ENCODE peak calls at places on chromosomes 13 and 19, in ten cellular contexts. Q, O, X, I, R, N, A, V, T and S are unnamed samples.

GRCh38 chr19:13060964-13061927 is 41.4 kb downstream of the LYL1 start:
- DNase-seq in Q (peak; percentile 90), O (peak; percentile 53), X (peak; percentile 92), I (peak; percentile 94), R (peak; percentile 81), N (peak; percentile 68), A (peak; percentile 77), V (no peak), T (peak; percentile 94), S (peak; percentile 76)

GRCh38 chr13:25489238-25489637 is 117.5 kb downstream of the ATP8A2 start:
- DNase-seq in Q (no peak), O (no peak), X (no peak), I (no peak), R (no peak), N (no peak), A (peak; percentile 10), V (no peak), T (peak; percentile 76), S (no peak)

GRCh38 chr19:34664168-34664567 is 12.8 kb downstream of the SCGB2B2 start:
- DNase-seq in Q (no peak), O (no peak), X (no peak), I (no peak), R (no peak), N (no peak), A (no peak), V (no peak), T (no peak), S (no peak)

GRCh38 chr19:50861496-50862286 is 7.0 kb downstream of the KLK3 start:
- DNase-seq in Q (no peak), O (no peak), X (no peak), I (no peak), R (no peak), N (no peak), A (no peak), V (no peak), T (no peak), S (no peak)

GRCh38 chr13:48492123-48493075 is 40.5 kb downstream of the RCBTB2 start:
- DNase-seq in Q (peak; percentile 75), O (peak; percentile 7), X (peak; percentile 92), I (peak; percentile 65), R (no peak), N (no peak), A (no peak), V (no peak), T (peak; percentile 85), S (peak; percentile 91)

GRCh38 chr13:82833928-82834327 is 1048.3 kb downstream of the SLITRK1 start:
- DNase-seq in Q (no peak), O (no peak), X (no peak), I (no peak), R (no peak), N (no peak), A (no peak), V (no peak), T (no peak), S (peak; percentile 39)

GRCh38 chr19:32407004-32407992 is 1.7 kb downstream of the DPY19L3 start:
- DNase-seq in Q (peak; percentile 80), O (no peak), X (no peak), I (no peak), R (no peak), N (no peak), A (no peak), V (no peak), T (peak; percentile 83), S (peak; percentile 23)

GRCh38 chr19:10219678-10220077 is 11.5 kb downstream of the S1PR2 start:
- DNase-seq in Q (no peak), O (no peak), X (no peak), I (no peak), R (no peak), N (no peak), A (no peak), V (no peak), T (no peak), S (peak; percentile 55)

GRCh38 chr13:46478641-46479040 is 74.3 kb upstream of the LRCH1 start:
- DNase-seq in Q (no peak), O (no peak), X (no peak), I (no peak), R (no peak), N (no peak), A (no peak), V (no peak), T (no peak), S (peak; percentile 34)

GRCh38 chr19:21751379-21751778 is 16.0 kb downstream of the ZNF100 start:
- DNase-seq in Q (no peak), O (no peak), X (no peak), I (no peak), R (no peak), N (no peak), A (peak; percentile 27), V (no peak), T (no peak), S (peak; percentile 76)

GRCh38 chr13:41942462-41943094 is 18.3 kb downstream of the VWA8 start:
- DNase-seq in Q (no peak), O (no peak), X (no peak), I (no peak), R (peak; percentile 31), N (no peak), A (peak; percentile 48), V (no peak), T (no peak), S (peak; percentile 52)

GRCh38 chr19:15283141-15283885 is 49.0 kb downstream of the BRD4 start:
- DNase-seq in Q (no peak), O (no peak), X (no peak), I (no peak), R (no peak), N (no peak), A (no peak), V (peak; percentile 63), T (no peak), S (peak; percentile 52)

GRCh38 chr19:18951721-18952281 is 10.8 kb upstream of the HOMER3 start:
- DNase-seq in Q (no peak), O (no peak), X (no peak), I (no peak), R (no peak), N (no peak), A (no peak), V (no peak), T (no peak), S (peak; percentile 96)

GRCh38 chr13:41561179-41561578 is 103.8 kb downstream of the RGCC start:
- DNase-seq in Q (no peak), O (no peak), X (no peak), I (no peak), R (no peak), N (no peak), A (no peak), V (no peak), T (no peak), S (no peak)

GRCh38 chr13:111479412-111479811 is 159.0 kb downstream of the TEX29 start:
- DNase-seq in Q (peak; percentile 22), O (no peak), X (no peak), I (no peak), R (no peak), N (no peak), A (no peak), V (no peak), T (no peak), S (no peak)

GRCh38 chr13:92317066-92317465 is 909.5 kb upstream of the GPC6 start:
- DNase-seq in Q (no peak), O (no peak), X (no peak), I (no peak), R (no peak), N (no peak), A (no peak), V (no peak), T (no peak), S (peak; percentile 1)

GRCh38 chr13:50353651-50354415 is 338.6 kb downstream of the KCNRG start:
- DNase-seq in Q (no peak), O (no peak), X (no peak), I (no peak), R (no peak), N (no peak), A (peak; percentile 12), V (no peak), T (no peak), S (peak; percentile 49)

GRCh38 chr13:79435549-79435948 is 29.5 kb upstream of the RBM26 start:
- DNase-seq in Q (no peak), O (no peak), X (no peak), I (no peak), R (no peak), N (no peak), A (no peak), V (no peak), T (no peak), S (peak; percentile 84)

GRCh38 chr19:35059799-35060091 is 18.2 kb downstream of the HPN start:
- DNase-seq in Q (no peak), O (no peak), X (no peak), I (no peak), R (no peak), N (no peak), A (no peak), V (no peak), T (no peak), S (no peak)

GRCh38 chr19:37718357-37718756 is 1.2 kb downstream of the ZNF607 start:
- DNase-seq in Q (no peak), O (no peak), X (no peak), I (peak; percentile 5), R (no peak), N (no peak), A (no peak), V (no peak), T (peak; percentile 2), S (peak; percentile 1)

GRCh38 chr13:85985791-85986190 is 186.6 kb upstream of the SLITRK6 start:
- DNase-seq in Q (no peak), O (no peak), X (no peak), I (no peak), R (no peak), N (no peak), A (no peak), V (no peak), T (peak; percentile 2), S (no peak)

GRCh38 chr19:3556978-3557460 is 367 bp downstream of the MFSD12 start:
- DNase-seq in Q (peak; percentile 79), O (no peak), X (no peak), I (peak; percentile 60), R (no peak), N (no peak), A (peak; percentile 44), V (no peak), T (no peak), S (peak; percentile 61)

GRCh38 chr13:110538632-110539031 is 22.9 kb downstream of the RAB20 start:
- DNase-seq in Q (no peak), O (no peak), X (peak; percentile 79), I (no peak), R (no peak), N (no peak), A (no peak), V (no peak), T (no peak), S (no peak)

GRCh38 chr13:42702726-42703125 is 78.7 kb upstream of the FAM216B start:
- DNase-seq in Q (no peak), O (no peak), X (no peak), I (no peak), R (no peak), N (no peak), A (no peak), V (no peak), T (peak; percentile 8), S (no peak)

GRCh38 chr13:50224534-50224933 is 209.3 kb downstream of the KCNRG start:
- DNase-seq in Q (no peak), O (no peak), X (no peak), I (no peak), R (no peak), N (no peak), A (no peak), V (no peak), T (no peak), S (peak; percentile 29)

GRCh38 chr13:28597641-28598040 is 61.3 kb upstream of the POMP start:
- DNase-seq in Q (no peak), O (no peak), X (no peak), I (no peak), R (no peak), N (no peak), A (no peak), V (no peak), T (no peak), S (no peak)

GRCh38 chr19:17242431-17243208 is 3.1 kb downstream of the NR2F6 start:
- DNase-seq in Q (no peak), O (no peak), X (no peak), I (no peak), R (no peak), N (no peak), A (no peak), V (no peak), T (no peak), S (no peak)

GRCh38 chr19:10981496-10981895 is 20.7 kb downstream of the SMARCA4 start:
- DNase-seq in Q (no peak), O (no peak), X (no peak), I (no peak), R (no peak), N (no peak), A (no peak), V (no peak), T (no peak), S (peak; percentile 24)